ENCODE peak calls at places on chromosomes 5 and 9, in six cellular contexts. L, U, A, M, E and I are unnamed samples.

GRCh38 chr5:179307006-179307800 is 38.1 kb downstream of the ADAMTS2 start:
- DNase-seq in A (no peak), E (no peak), U (no peak), M (no peak), L (no peak), I (no peak)

GRCh38 chr9:76761448-76761847 is 2.8 kb upstream of the PCA3 start:
- DNase-seq in E (no peak), U (no peak), M (no peak), L (peak; percentile 3), A (no peak), I (no peak)

GRCh38 chr5:181223729-181224389 is 778 bp downstream of the TRIM41 start:
- DNase-seq in M (peak; percentile 59), L (peak; percentile 56), E (no peak), A (no peak), U (peak; percentile 39), I (peak; percentile 77)

GRCh38 chr5:14983666-14984441 is 112.3 kb upstream of the ANKH start:
- DNase-seq in U (peak; percentile 18), L (no peak), M (peak; percentile 14), E (no peak), A (no peak), I (no peak)

GRCh38 chr9:124771021-124771866 is at the start of gene NR6A1:
- DNase-seq in M (peak; percentile 98), L (peak; percentile 96), A (peak; percentile 93), E (peak; percentile 86), U (peak; percentile 91), I (peak; percentile 89)

GRCh38 chr9:133632806-133633680 is 3.1 kb upstream of the DBH start:
- DNase-seq in L (no peak), E (no peak), U (no peak), A (no peak), M (no peak), I (no peak)

GRCh38 chr5:132905938-132906337 is 32.5 kb downstream of the LEAP2 start:
- DNase-seq in E (peak; percentile 24), A (no peak), L (peak; percentile 82), M (no peak), U (no peak), I (no peak)

GRCh38 chr5:151820903-151821302 is 49.1 kb downstream of the G3BP1 start:
- DNase-seq in E (no peak), U (no peak), A (no peak), M (no peak), L (no peak), I (no peak)

GRCh38 chr5:161233553-161233952 is 313.0 kb downstream of the GABRB2 start:
- DNase-seq in M (no peak), E (no peak), U (no peak), L (no peak), A (no peak), I (no peak)

GRCh38 chr9:116020801-116021200 is 132.8 kb upstream of the PAPPA start:
- DNase-seq in L (no peak), U (no peak), A (no peak), M (no peak), E (no peak), I (no peak)

GRCh38 chr9:92141144-92142129 is 26.2 kb upstream of the SPTLC1 start:
- DNase-seq in A (no peak), M (peak; percentile 58), L (peak; percentile 47), E (no peak), U (no peak), I (no peak)

GRCh38 chr9:19788614-19789271 is at the start of gene SLC24A2:
- DNase-seq in E (no peak), M (no peak), A (no peak), U (no peak), L (no peak), I (no peak)

GRCh38 chr5:74124826-74125225 is 498.8 kb downstream of the ARHGEF28 start:
- DNase-seq in E (no peak), L (no peak), M (no peak), A (no peak), U (no peak), I (no peak)

GRCh38 chr5:65034029-65034781 is 265.5 kb downstream of the CWC27 start:
- DNase-seq in U (no peak), L (no peak), A (no peak), E (no peak), M (no peak), I (no peak)

GRCh38 chr9:107153336-107153735 is 129.7 kb upstream of the RAD23B start:
- DNase-seq in M (no peak), L (no peak), E (no peak), A (peak; percentile 9), U (no peak), I (no peak)

GRCh38 chr5:51382759-51383493 is at the start of gene ISL1:
- DNase-seq in L (peak; percentile 71), E (peak; percentile 17), U (no peak), A (peak; percentile 83), M (no peak), I (peak; percentile 48)